ENCODE peak calls at places on chromosome 15, in eight cellular contexts. W is putamen, N is GM23338, G is kidney tubule cell, L is AML-193, X is progenitor cell of endocrine pancreas, Y is NCI-H1092, V is posterior vena cava. D is an unnamed sample.

GRCh38 chr15:39624806-39625205 is 43.9 kb downstream of the THBS1 start:
- DNase-seq in W (no peak), N (no peak), G (peak), L (peak), X (no peak), Y (no peak), V (peak), D (no peak)

GRCh38 chr15:70030851-70031645 is 66.7 kb downstream of the TLE3 start:
- DNase-seq in W (no peak), N (no peak), G (no peak), L (no peak), X (no peak), Y (no peak), V (peak), D (no peak)

GRCh38 chr15:47194718-47195117 is 522.6 kb upstream of the SEMA6D start:
- DNase-seq in W (no peak), N (peak), G (peak), L (peak), X (no peak), Y (no peak), V (no peak), D (no peak)

GRCh38 chr15:59014068-59014467 is 26.6 kb downstream of the RNF111 start:
- DNase-seq in W (no peak), N (no peak), G (no peak), L (no peak), X (no peak), Y (no peak), V (no peak), D (no peak)

GRCh38 chr15:33908396-33908795 is 59.9 kb upstream of the CHRM5 start:
- DNase-seq in W (no peak), N (no peak), G (no peak), L (no peak), X (no peak), Y (no peak), V (no peak), D (no peak)

GRCh38 chr15:76200641-76201105 is 110.6 kb downstream of the ETFA start:
- DNase-seq in W (no peak), N (no peak), G (no peak), L (no peak), X (no peak), Y (no peak), V (peak), D (no peak)

GRCh38 chr15:77838061-77838460 is 205.3 kb upstream of the LINGO1 start:
- DNase-seq in W (no peak), N (no peak), G (no peak), L (no peak), X (no peak), Y (no peak), V (peak), D (no peak)

GRCh38 chr15:66831801-66832390 is 129.9 kb downstream of the SMAD6 start:
- DNase-seq in W (no peak), N (no peak), G (no peak), L (no peak), X (no peak), Y (no peak), V (no peak), D (no peak)

GRCh38 chr15:87816016-87816415 is 440.5 kb downstream of the NTRK3 start:
- DNase-seq in W (no peak), N (no peak), G (peak), L (no peak), X (no peak), Y (no peak), V (no peak), D (no peak)

GRCh38 chr15:92377083-92377789 is 16.4 kb upstream of the ST8SIA2 start:
- DNase-seq in W (no peak), N (no peak), G (peak), L (no peak), X (no peak), Y (no peak), V (no peak), D (no peak)

GRCh38 chr15:93180656-93181055 is 91.6 kb upstream of the RGMA start:
- DNase-seq in W (no peak), N (peak), G (no peak), L (no peak), X (no peak), Y (no peak), V (no peak), D (no peak)

GRCh38 chr15:57610130-57610529 is 18.4 kb downstream of the MYZAP start:
- DNase-seq in W (no peak), N (no peak), G (peak), L (no peak), X (no peak), Y (peak), V (no peak), D (no peak)

GRCh38 chr15:63482874-63483323 is 21.5 kb upstream of the USP3 start:
- DNase-seq in W (no peak), N (no peak), G (no peak), L (no peak), X (no peak), Y (no peak), V (no peak), D (no peak)

GRCh38 chr15:28992996-28993719 is 107.4 kb downstream of the APBA2 start:
- DNase-seq in W (peak), N (no peak), G (no peak), L (no peak), X (no peak), Y (no peak), V (peak), D (no peak)

GRCh38 chr15:85761635-85762034 is 33.1 kb downstream of the KLHL25 start:
- DNase-seq in W (no peak), N (no peak), G (no peak), L (no peak), X (no peak), Y (no peak), V (no peak), D (no peak)

GRCh38 chr15:39511915-39512260 is 69.0 kb upstream of the THBS1 start:
- DNase-seq in W (no peak), N (no peak), G (peak), L (no peak), X (no peak), Y (peak), V (no peak), D (no peak)

GRCh38 chr15:64110945-64111678 is 15.3 kb downstream of the SNX1 start:
- DNase-seq in W (no peak), N (no peak), G (no peak), L (no peak), X (no peak), Y (no peak), V (no peak), D (no peak)

GRCh38 chr15:37056168-37056893 is 44.0 kb downstream of the MEIS2 start:
- DNase-seq in W (no peak), N (peak), G (peak), L (no peak), X (no peak), Y (no peak), V (peak), D (no peak)

GRCh38 chr15:101067660-101068522 is 148.7 kb downstream of the LRRK1 start:
- DNase-seq in W (no peak), N (no peak), G (no peak), L (no peak), X (no peak), Y (no peak), V (peak), D (no peak)

GRCh38 chr15:37865687-37866086 is 68.8 kb upstream of the TMCO5A start:
- DNase-seq in W (no peak), N (no peak), G (no peak), L (no peak), X (no peak), Y (no peak), V (no peak), D (no peak)

GRCh38 chr15:68564173-68564572 is 14.6 kb upstream of the CORO2B start:
- DNase-seq in W (no peak), N (no peak), G (no peak), L (no peak), X (no peak), Y (no peak), V (no peak), D (no peak)

GRCh38 chr15:58916962-58917361 is 16.5 kb downstream of the SLTM start:
- DNase-seq in W (no peak), N (no peak), G (no peak), L (no peak), X (no peak), Y (no peak), V (no peak), D (no peak)

GRCh38 chr15:51100785-51101489 is 6.2 kb upstream of the TNFAIP8L3 start:
- DNase-seq in W (no peak), N (no peak), G (no peak), L (no peak), X (no peak), Y (no peak), V (no peak), D (no peak)

GRCh38 chr15:42214600-42214999 is 6.5 kb upstream of the VPS39 start:
- DNase-seq in W (no peak), N (no peak), G (no peak), L (no peak), X (no peak), Y (no peak), V (no peak), D (no peak)

GRCh38 chr15:82128401-82129143 is 82.8 kb upstream of the MEX3B start:
- DNase-seq in W (no peak), N (no peak), G (peak), L (no peak), X (no peak), Y (no peak), V (no peak), D (no peak)

GRCh38 chr15:69337133-69337532 is 38.4 kb downstream of the PAQR5 start:
- DNase-seq in W (no peak), N (no peak), G (peak), L (no peak), X (no peak), Y (no peak), V (no peak), D (no peak)

GRCh38 chr15:57785039-57785438 is 78.5 kb downstream of the POLR2M start:
- DNase-seq in W (no peak), N (no peak), G (no peak), L (no peak), X (no peak), Y (no peak), V (no peak), D (no peak)

D was measured in SIG-M5.